ENCODE peak calls at places on chromosomes 3 and 15, in eight cellular contexts. One of them, this sample, is unnamed.
A peak's percentile ranks its signal among the peaks of the same experiment; 100 is the strongest.

GRCh38 chr3:194905696-194906095 is 220.0 kb downstream of the FAM43A start:
- DNase-seq in stimulated activated CD4-positive, alpha-beta T cell treated with anti-CD3 and anti-CD28 coated beads, Interleukin-15, amount 100 ng/mL, for 1 hour: no peak
- DNase-seq in NT2/D1: no peak
- DNase-seq in mesothelial cell of epicardium: no peak
- DNase-seq in AG04450: no peak
- DNase-seq in activated T-cell treated with anti-CD3 and anti-CD28 coated beads, Interleukin-2, amount 50 U/mL, for 72 hours: no peak
- DNase-seq in NCI-H1417 treated with DMSO at 0.1 percent for 48 hours: no peak
- DNase-seq in non-pigmented ciliary epithelial cell: peak; percentile 54
- DNase-seq in this sample: no peak

GRCh38 chr15:85473455-85473854 is 93.1 kb downstream of the AKAP13 start:
- DNase-seq in NCI-H1417 treated with DMSO at 0.1 percent for 48 hours: no peak
- DNase-seq in NT2/D1: no peak
- DNase-seq in mesothelial cell of epicardium: no peak
- DNase-seq in activated T-cell treated with anti-CD3 and anti-CD28 coated beads, Interleukin-2, amount 50 U/mL, for 72 hours: peak; percentile 9
- DNase-seq in non-pigmented ciliary epithelial cell: no peak
- DNase-seq in stimulated activated CD4-positive, alpha-beta T cell treated with anti-CD3 and anti-CD28 coated beads, Interleukin-15, amount 100 ng/mL, for 1 hour: no peak
- DNase-seq in AG04450: no peak
- DNase-seq in this sample: no peak

GRCh38 chr15:76034111-76034510 is 21.9 kb upstream of the NRG4 start:
- DNase-seq in mesothelial cell of epicardium: no peak
- DNase-seq in stimulated activated CD4-positive, alpha-beta T cell treated with anti-CD3 and anti-CD28 coated beads, Interleukin-15, amount 100 ng/mL, for 1 hour: no peak
- DNase-seq in AG04450: no peak
- DNase-seq in non-pigmented ciliary epithelial cell: no peak
- DNase-seq in NT2/D1: no peak
- DNase-seq in NCI-H1417 treated with DMSO at 0.1 percent for 48 hours: no peak
- DNase-seq in activated T-cell treated with anti-CD3 and anti-CD28 coated beads, Interleukin-2, amount 50 U/mL, for 72 hours: no peak
- DNase-seq in this sample: no peak

GRCh38 chr3:181694805-181695660 is 16.7 kb upstream of the SOX2 start:
- DNase-seq in mesothelial cell of epicardium: no peak
- DNase-seq in non-pigmented ciliary epithelial cell: no peak
- DNase-seq in activated T-cell treated with anti-CD3 and anti-CD28 coated beads, Interleukin-2, amount 50 U/mL, for 72 hours: no peak
- DNase-seq in NCI-H1417 treated with DMSO at 0.1 percent for 48 hours: no peak
- DNase-seq in NT2/D1: no peak
- DNase-seq in stimulated activated CD4-positive, alpha-beta T cell treated with anti-CD3 and anti-CD28 coated beads, Interleukin-15, amount 100 ng/mL, for 1 hour: no peak
- DNase-seq in AG04450: no peak
- DNase-seq in this sample: no peak

GRCh38 chr3:197422506-197422905 is 124.1 kb upstream of the DLG1 start:
- DNase-seq in mesothelial cell of epicardium: no peak
- DNase-seq in activated T-cell treated with anti-CD3 and anti-CD28 coated beads, Interleukin-2, amount 50 U/mL, for 72 hours: no peak
- DNase-seq in NCI-H1417 treated with DMSO at 0.1 percent for 48 hours: no peak
- DNase-seq in non-pigmented ciliary epithelial cell: no peak
- DNase-seq in NT2/D1: no peak
- DNase-seq in stimulated activated CD4-positive, alpha-beta T cell treated with anti-CD3 and anti-CD28 coated beads, Interleukin-15, amount 100 ng/mL, for 1 hour: no peak
- DNase-seq in AG04450: no peak
- DNase-seq in this sample: no peak

GRCh38 chr3:183252973-183253363 is at the start of gene B3GNT5:
- DNase-seq in activated T-cell treated with anti-CD3 and anti-CD28 coated beads, Interleukin-2, amount 50 U/mL, for 72 hours: peak; percentile 52
- DNase-seq in AG04450: no peak
- DNase-seq in NT2/D1: no peak
- DNase-seq in mesothelial cell of epicardium: no peak
- DNase-seq in stimulated activated CD4-positive, alpha-beta T cell treated with anti-CD3 and anti-CD28 coated beads, Interleukin-15, amount 100 ng/mL, for 1 hour: no peak
- DNase-seq in NCI-H1417 treated with DMSO at 0.1 percent for 48 hours: peak; percentile 37
- DNase-seq in non-pigmented ciliary epithelial cell: no peak
- DNase-seq in this sample: no peak

GRCh38 chr3:98893740-98894139 is 7.8 kb downstream of the DCBLD2 start:
- DNase-seq in stimulated activated CD4-positive, alpha-beta T cell treated with anti-CD3 and anti-CD28 coated beads, Interleukin-15, amount 100 ng/mL, for 1 hour: no peak
- DNase-seq in AG04450: no peak
- DNase-seq in NT2/D1: no peak
- DNase-seq in non-pigmented ciliary epithelial cell: no peak
- DNase-seq in activated T-cell treated with anti-CD3 and anti-CD28 coated beads, Interleukin-2, amount 50 U/mL, for 72 hours: no peak
- DNase-seq in mesothelial cell of epicardium: no peak
- DNase-seq in NCI-H1417 treated with DMSO at 0.1 percent for 48 hours: no peak
- DNase-seq in this sample: no peak

GRCh38 chr15:48781481-48782081 is 29.3 kb downstream of the CEP152 start:
- DNase-seq in NT2/D1: no peak
- DNase-seq in stimulated activated CD4-positive, alpha-beta T cell treated with anti-CD3 and anti-CD28 coated beads, Interleukin-15, amount 100 ng/mL, for 1 hour: no peak
- DNase-seq in non-pigmented ciliary epithelial cell: no peak
- DNase-seq in AG04450: no peak
- DNase-seq in NCI-H1417 treated with DMSO at 0.1 percent for 48 hours: no peak
- DNase-seq in mesothelial cell of epicardium: no peak
- DNase-seq in activated T-cell treated with anti-CD3 and anti-CD28 coated beads, Interleukin-2, amount 50 U/mL, for 72 hours: no peak
- DNase-seq in this sample: no peak

GRCh38 chr15:64549860-64550259 is 89.5 kb downstream of the ZNF609 start:
- DNase-seq in AG04450: no peak
- DNase-seq in NCI-H1417 treated with DMSO at 0.1 percent for 48 hours: no peak
- DNase-seq in stimulated activated CD4-positive, alpha-beta T cell treated with anti-CD3 and anti-CD28 coated beads, Interleukin-15, amount 100 ng/mL, for 1 hour: no peak
- DNase-seq in non-pigmented ciliary epithelial cell: no peak
- DNase-seq in activated T-cell treated with anti-CD3 and anti-CD28 coated beads, Interleukin-2, amount 50 U/mL, for 72 hours: no peak
- DNase-seq in mesothelial cell of epicardium: no peak
- DNase-seq in NT2/D1: no peak
- DNase-seq in this sample: no peak

GRCh38 chr3:123152656-123153055 is 49.1 kb upstream of the SEC22A start:
- DNase-seq in mesothelial cell of epicardium: no peak
- DNase-seq in NT2/D1: no peak
- DNase-seq in activated T-cell treated with anti-CD3 and anti-CD28 coated beads, Interleukin-2, amount 50 U/mL, for 72 hours: no peak
- DNase-seq in stimulated activated CD4-positive, alpha-beta T cell treated with anti-CD3 and anti-CD28 coated beads, Interleukin-15, amount 100 ng/mL, for 1 hour: no peak
- DNase-seq in AG04450: no peak
- DNase-seq in non-pigmented ciliary epithelial cell: no peak
- DNase-seq in NCI-H1417 treated with DMSO at 0.1 percent for 48 hours: no peak
- DNase-seq in this sample: no peak

GRCh38 chr15:101013769-101014223 is 94.6 kb downstream of the LRRK1 start:
- DNase-seq in activated T-cell treated with anti-CD3 and anti-CD28 coated beads, Interleukin-2, amount 50 U/mL, for 72 hours: no peak
- DNase-seq in non-pigmented ciliary epithelial cell: no peak
- DNase-seq in NT2/D1: no peak
- DNase-seq in stimulated activated CD4-positive, alpha-beta T cell treated with anti-CD3 and anti-CD28 coated beads, Interleukin-15, amount 100 ng/mL, for 1 hour: no peak
- DNase-seq in NCI-H1417 treated with DMSO at 0.1 percent for 48 hours: peak; percentile 52
- DNase-seq in mesothelial cell of epicardium: no peak
- DNase-seq in AG04450: no peak
- DNase-seq in this sample: no peak

GRCh38 chr3:112761062-112761638 is 85.5 kb downstream of the CD200R1L start:
- DNase-seq in NCI-H1417 treated with DMSO at 0.1 percent for 48 hours: no peak
- DNase-seq in mesothelial cell of epicardium: no peak
- DNase-seq in activated T-cell treated with anti-CD3 and anti-CD28 coated beads, Interleukin-2, amount 50 U/mL, for 72 hours: no peak
- DNase-seq in non-pigmented ciliary epithelial cell: no peak
- DNase-seq in stimulated activated CD4-positive, alpha-beta T cell treated with anti-CD3 and anti-CD28 coated beads, Interleukin-15, amount 100 ng/mL, for 1 hour: no peak
- DNase-seq in NT2/D1: no peak
- DNase-seq in AG04450: peak; percentile 32
- DNase-seq in this sample: no peak

GRCh38 chr3:64935995-64936394 is 248.2 kb upstream of the ADAMTS9 start:
- DNase-seq in activated T-cell treated with anti-CD3 and anti-CD28 coated beads, Interleukin-2, amount 50 U/mL, for 72 hours: no peak
- DNase-seq in non-pigmented ciliary epithelial cell: no peak
- DNase-seq in AG04450: no peak
- DNase-seq in NCI-H1417 treated with DMSO at 0.1 percent for 48 hours: no peak
- DNase-seq in mesothelial cell of epicardium: no peak
- DNase-seq in NT2/D1: no peak
- DNase-seq in stimulated activated CD4-positive, alpha-beta T cell treated with anti-CD3 and anti-CD28 coated beads, Interleukin-15, amount 100 ng/mL, for 1 hour: no peak
- DNase-seq in this sample: no peak

GRCh38 chr3:189773056-189773455 is 141.9 kb downstream of the TP63 start:
- DNase-seq in mesothelial cell of epicardium: no peak
- DNase-seq in stimulated activated CD4-positive, alpha-beta T cell treated with anti-CD3 and anti-CD28 coated beads, Interleukin-15, amount 100 ng/mL, for 1 hour: no peak
- DNase-seq in non-pigmented ciliary epithelial cell: peak; percentile 31
- DNase-seq in AG04450: peak; percentile 8
- DNase-seq in NT2/D1: no peak
- DNase-seq in NCI-H1417 treated with DMSO at 0.1 percent for 48 hours: no peak
- DNase-seq in activated T-cell treated with anti-CD3 and anti-CD28 coated beads, Interleukin-2, amount 50 U/mL, for 72 hours: no peak
- DNase-seq in this sample: no peak

GRCh38 chr3:52311567-52312119 is 4.5 kb upstream of the DNAH1 start:
- DNase-seq in stimulated activated CD4-positive, alpha-beta T cell treated with anti-CD3 and anti-CD28 coated beads, Interleukin-15, amount 100 ng/mL, for 1 hour: no peak
- DNase-seq in non-pigmented ciliary epithelial cell: no peak
- DNase-seq in NCI-H1417 treated with DMSO at 0.1 percent for 48 hours: peak; percentile 64
- DNase-seq in mesothelial cell of epicardium: no peak
- DNase-seq in activated T-cell treated with anti-CD3 and anti-CD28 coated beads, Interleukin-2, amount 50 U/mL, for 72 hours: no peak
- DNase-seq in NT2/D1: no peak
- DNase-seq in AG04450: no peak
- DNase-seq in this sample: no peak

GRCh38 chr3:27976933-27977332 is 254.8 kb upstream of the EOMES start:
- DNase-seq in NT2/D1: no peak
- DNase-seq in AG04450: no peak
- DNase-seq in mesothelial cell of epicardium: no peak
- DNase-seq in non-pigmented ciliary epithelial cell: no peak
- DNase-seq in stimulated activated CD4-positive, alpha-beta T cell treated with anti-CD3 and anti-CD28 coated beads, Interleukin-15, amount 100 ng/mL, for 1 hour: no peak
- DNase-seq in NCI-H1417 treated with DMSO at 0.1 percent for 48 hours: no peak
- DNase-seq in activated T-cell treated with anti-CD3 and anti-CD28 coated beads, Interleukin-2, amount 50 U/mL, for 72 hours: no peak
- DNase-seq in this sample: peak; percentile 14

GRCh38 chr15:36579792-36580431 is 486 bp downstream of the CDIN1 start:
- DNase-seq in AG04450: no peak
- DNase-seq in NCI-H1417 treated with DMSO at 0.1 percent for 48 hours: no peak
- DNase-seq in NT2/D1: no peak
- DNase-seq in mesothelial cell of epicardium: no peak
- DNase-seq in non-pigmented ciliary epithelial cell: no peak
- DNase-seq in activated T-cell treated with anti-CD3 and anti-CD28 coated beads, Interleukin-2, amount 50 U/mL, for 72 hours: peak; percentile 28
- DNase-seq in stimulated activated CD4-positive, alpha-beta T cell treated with anti-CD3 and anti-CD28 coated beads, Interleukin-15, amount 100 ng/mL, for 1 hour: peak; percentile 1
- DNase-seq in this sample: no peak

GRCh38 chr3:164732166-164732565 is 346.1 kb downstream of the SI start:
- DNase-seq in activated T-cell treated with anti-CD3 and anti-CD28 coated beads, Interleukin-2, amount 50 U/mL, for 72 hours: no peak
- DNase-seq in mesothelial cell of epicardium: no peak
- DNase-seq in NCI-H1417 treated with DMSO at 0.1 percent for 48 hours: no peak
- DNase-seq in non-pigmented ciliary epithelial cell: no peak
- DNase-seq in NT2/D1: no peak
- DNase-seq in stimulated activated CD4-positive, alpha-beta T cell treated with anti-CD3 and anti-CD28 coated beads, Interleukin-15, amount 100 ng/mL, for 1 hour: no peak
- DNase-seq in AG04450: no peak
- DNase-seq in this sample: no peak

GRCh38 chr15:85137507-85138175 is 156.0 kb downstream of the PDE8A start:
- DNase-seq in activated T-cell treated with anti-CD3 and anti-CD28 coated beads, Interleukin-2, amount 50 U/mL, for 72 hours: no peak
- DNase-seq in AG04450: no peak
- DNase-seq in NCI-H1417 treated with DMSO at 0.1 percent for 48 hours: peak; percentile 65
- DNase-seq in stimulated activated CD4-positive, alpha-beta T cell treated with anti-CD3 and anti-CD28 coated beads, Interleukin-15, amount 100 ng/mL, for 1 hour: no peak
- DNase-seq in mesothelial cell of epicardium: no peak
- DNase-seq in non-pigmented ciliary epithelial cell: no peak
- DNase-seq in NT2/D1: no peak
- DNase-seq in this sample: no peak

GRCh38 chr3:152213086-152213674 is 55.5 kb upstream of the MBNL1 start:
- DNase-seq in activated T-cell treated with anti-CD3 and anti-CD28 coated beads, Interleukin-2, amount 50 U/mL, for 72 hours: no peak
- DNase-seq in AG04450: no peak
- DNase-seq in NT2/D1: peak; percentile 6
- DNase-seq in non-pigmented ciliary epithelial cell: no peak
- DNase-seq in stimulated activated CD4-positive, alpha-beta T cell treated with anti-CD3 and anti-CD28 coated beads, Interleukin-15, amount 100 ng/mL, for 1 hour: no peak
- DNase-seq in mesothelial cell of epicardium: no peak
- DNase-seq in NCI-H1417 treated with DMSO at 0.1 percent for 48 hours: no peak
- DNase-seq in this sample: no peak

GRCh38 chr3:29415824-29416223 is 135.0 kb downstream of the RBMS3 start:
- DNase-seq in activated T-cell treated with anti-CD3 and anti-CD28 coated beads, Interleukin-2, amount 50 U/mL, for 72 hours: no peak
- DNase-seq in non-pigmented ciliary epithelial cell: no peak
- DNase-seq in stimulated activated CD4-positive, alpha-beta T cell treated with anti-CD3 and anti-CD28 coated beads, Interleukin-15, amount 100 ng/mL, for 1 hour: no peak
- DNase-seq in NT2/D1: no peak
- DNase-seq in NCI-H1417 treated with DMSO at 0.1 percent for 48 hours: no peak
- DNase-seq in mesothelial cell of epicardium: no peak
- DNase-seq in AG04450: no peak
- DNase-seq in this sample: no peak

GRCh38 chr15:73965094-73965729 is 26.9 kb downstream of the STOML1 start:
- DNase-seq in NCI-H1417 treated with DMSO at 0.1 percent for 48 hours: no peak
- DNase-seq in non-pigmented ciliary epithelial cell: no peak
- DNase-seq in mesothelial cell of epicardium: no peak
- DNase-seq in NT2/D1: peak; percentile 39
- DNase-seq in stimulated activated CD4-positive, alpha-beta T cell treated with anti-CD3 and anti-CD28 coated beads, Interleukin-15, amount 100 ng/mL, for 1 hour: no peak
- DNase-seq in AG04450: no peak
- DNase-seq in activated T-cell treated with anti-CD3 and anti-CD28 coated beads, Interleukin-2, amount 50 U/mL, for 72 hours: peak; percentile 58
- DNase-seq in this sample: no peak

GRCh38 chr3:30604091-30604490 is 2.3 kb upstream of the TGFBR2 start:
- DNase-seq in NCI-H1417 treated with DMSO at 0.1 percent for 48 hours: no peak
- DNase-seq in non-pigmented ciliary epithelial cell: no peak
- DNase-seq in activated T-cell treated with anti-CD3 and anti-CD28 coated beads, Interleukin-2, amount 50 U/mL, for 72 hours: no peak
- DNase-seq in mesothelial cell of epicardium: no peak
- DNase-seq in NT2/D1: no peak
- DNase-seq in stimulated activated CD4-positive, alpha-beta T cell treated with anti-CD3 and anti-CD28 coated beads, Interleukin-15, amount 100 ng/mL, for 1 hour: no peak
- DNase-seq in AG04450: no peak
- DNase-seq in this sample: no peak